ENCODE peak calls at places on chromosomes 4 and X, in five cellular contexts. One of them, this sample, is unnamed.

GRCh38 chr4:172826866-172827265 is 341.7 kb upstream of the GALNT7 start:
- DNase-seq in hepatocyte: no peak
- DNase-seq in GM23338: no peak
- DNase-seq in mesendoderm: peak; percentile 14
- DNase-seq in trophoblast cell: no peak
- DNase-seq in this sample: no peak

GRCh38 chr4:183140911-183141320 is 41.9 kb downstream of the WWC2 start:
- DNase-seq in hepatocyte: no peak
- DNase-seq in GM23338: no peak
- DNase-seq in mesendoderm: peak; percentile 50
- DNase-seq in trophoblast cell: no peak
- DNase-seq in this sample: no peak

GRCh38 chr4:82694892-82695291 is 103.7 kb downstream of the SCD5 start:
- DNase-seq in hepatocyte: no peak
- DNase-seq in GM23338: no peak
- DNase-seq in mesendoderm: no peak
- DNase-seq in trophoblast cell: no peak
- DNase-seq in this sample: no peak

GRCh38 chrX:46376246-46376885 is 168.9 kb downstream of the ZNF674 start:
- DNase-seq in hepatocyte: peak; percentile 69
- DNase-seq in GM23338: peak; percentile 69
- DNase-seq in mesendoderm: peak; percentile 75
- DNase-seq in trophoblast cell: peak; percentile 4
- DNase-seq in this sample: no peak

GRCh38 chr4:128477540-128477939 is 189.9 kb upstream of the PGRMC2 start:
- DNase-seq in hepatocyte: no peak
- DNase-seq in GM23338: no peak
- DNase-seq in mesendoderm: peak; percentile 54
- DNase-seq in trophoblast cell: no peak
- DNase-seq in this sample: no peak

GRCh38 chr4:2852481-2852881 is 8.8 kb downstream of the ADD1 start:
- DNase-seq in hepatocyte: no peak
- DNase-seq in GM23338: no peak
- DNase-seq in mesendoderm: no peak
- DNase-seq in trophoblast cell: no peak
- DNase-seq in this sample: no peak

GRCh38 chr4:176656108-176656507 is 136.6 kb downstream of the VEGFC start:
- DNase-seq in hepatocyte: no peak
- DNase-seq in GM23338: no peak
- DNase-seq in mesendoderm: no peak
- DNase-seq in trophoblast cell: no peak
- DNase-seq in this sample: no peak

GRCh38 chrX:140180585-140180984 is 215.3 kb upstream of the CXorf66 start:
- DNase-seq in hepatocyte: no peak
- DNase-seq in GM23338: no peak
- DNase-seq in mesendoderm: no peak
- DNase-seq in trophoblast cell: no peak
- DNase-seq in this sample: peak; percentile 46

GRCh38 chr4:87469390-87469789 is 47.0 kb downstream of the NUDT9 start:
- DNase-seq in hepatocyte: no peak
- DNase-seq in GM23338: no peak
- DNase-seq in mesendoderm: no peak
- DNase-seq in trophoblast cell: no peak
- DNase-seq in this sample: no peak

GRCh38 chr4:87007345-87008181 is 72.8 kb downstream of the AFF1 start:
- DNase-seq in hepatocyte: peak; percentile 77
- DNase-seq in GM23338: peak; percentile 71
- DNase-seq in mesendoderm: peak; percentile 76
- DNase-seq in trophoblast cell: no peak
- DNase-seq in this sample: no peak

GRCh38 chr4:2793920-2794706 is 1.2 kb downstream of the SH3BP2 start:
- DNase-seq in hepatocyte: peak; percentile 58
- DNase-seq in GM23338: no peak
- DNase-seq in mesendoderm: peak; percentile 45
- DNase-seq in trophoblast cell: peak; percentile 94
- DNase-seq in this sample: no peak

GRCh38 chrX:136310411-136310810 is 9.6 kb downstream of the ADGRG4 start:
- DNase-seq in hepatocyte: no peak
- DNase-seq in GM23338: peak; percentile 6
- DNase-seq in mesendoderm: peak; percentile 83
- DNase-seq in trophoblast cell: peak; percentile 3
- DNase-seq in this sample: no peak

GRCh38 chr4:105858466-105859040 is 36.7 kb upstream of the NPNT start:
- DNase-seq in hepatocyte: no peak
- DNase-seq in GM23338: no peak
- DNase-seq in mesendoderm: no peak
- DNase-seq in trophoblast cell: no peak
- DNase-seq in this sample: no peak

GRCh38 chr4:184817494-184818215 is 8.1 kb downstream of the ACSL1 start:
- DNase-seq in hepatocyte: no peak
- DNase-seq in GM23338: no peak
- DNase-seq in mesendoderm: no peak
- DNase-seq in trophoblast cell: no peak
- DNase-seq in this sample: no peak
- H3K27ac ChIP-seq in hepatocyte: no peak overlapping the region
- H3K27ac ChIP-seq in GM23338: no peak overlapping the region
- H3K27ac ChIP-seq in mesendoderm: no peak overlapping the region
- H3K27ac ChIP-seq in trophoblast cell: no peak overlapping the region
- H3K27ac ChIP-seq in this sample: no peak overlapping the region

DNA sequence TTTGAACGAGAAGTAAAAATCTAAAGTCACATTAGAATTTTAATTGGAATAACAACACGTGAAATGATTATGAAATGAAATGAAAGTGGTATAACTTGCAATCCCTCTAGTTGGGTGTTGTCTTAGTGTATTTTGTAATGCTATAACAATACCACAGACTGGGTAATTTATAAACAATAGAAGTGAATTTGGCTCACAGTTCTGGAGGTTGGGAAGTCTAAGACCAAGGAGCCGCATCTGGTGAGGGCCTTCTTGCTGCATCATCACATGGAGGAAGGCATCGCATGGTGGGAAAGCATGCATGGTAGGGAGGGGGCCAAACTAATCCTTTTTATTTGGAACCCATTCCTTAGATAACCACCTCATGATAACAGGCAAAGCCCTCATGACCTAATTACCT is 145.2 kb upstream of the RXFP1 start:
- DNase-seq in hepatocyte: no peak
- DNase-seq in GM23338: no peak
- DNase-seq in mesendoderm: peak; percentile 38
- DNase-seq in trophoblast cell: no peak
- DNase-seq in this sample: no peak
- H3K4me2 ChIP-seq in hepatocyte: no peak overlapping the region
- H3K4me2 ChIP-seq in GM23338: no peak overlapping the region
- H3K4me2 ChIP-seq in mesendoderm: no peak overlapping the region
- H3K4me2 ChIP-seq in trophoblast cell: no peak overlapping the region
- H3K4me2 ChIP-seq in this sample: no peak overlapping the region

DNA sequence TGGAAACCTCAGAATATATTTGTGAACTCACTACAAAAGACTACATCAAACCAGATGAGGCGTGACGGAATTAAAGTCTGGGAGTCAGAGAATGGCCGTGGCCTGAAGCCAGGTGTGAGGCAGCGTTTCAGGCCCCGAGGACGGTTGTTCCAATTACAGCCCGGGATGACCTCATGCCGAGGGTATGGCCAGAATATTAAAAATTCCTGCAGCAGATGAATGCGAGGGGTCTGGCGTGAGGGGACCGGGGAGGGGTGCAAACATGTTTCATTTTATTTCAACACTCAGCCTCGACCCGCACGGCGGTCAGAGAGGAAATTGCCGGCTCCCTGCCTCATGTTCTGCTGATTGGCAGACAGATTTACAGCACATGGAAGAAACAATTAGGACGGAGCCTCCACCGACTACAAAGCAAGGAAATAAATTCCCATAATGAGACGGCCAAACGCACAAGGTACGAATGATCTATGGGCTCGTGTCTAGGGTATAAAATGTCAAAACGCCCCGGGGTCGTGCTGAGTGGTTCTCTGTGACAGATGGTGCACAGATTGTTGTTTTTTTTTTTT is 289.7 kb downstream of the SHOX start:
- DNase-seq in hepatocyte: peak; percentile 38
- DNase-seq in GM23338: no peak
- DNase-seq in mesendoderm: no peak
- DNase-seq in trophoblast cell: peak; percentile 4
- DNase-seq in this sample: no peak
- H3K4me3 ChIP-seq in hepatocyte: no peak overlapping the region
- H3K4me3 ChIP-seq in GM23338: no peak overlapping the region
- H3K4me3 ChIP-seq in mesendoderm: no peak overlapping the region
- H3K4me3 ChIP-seq in trophoblast cell: no peak overlapping the region
- H3K4me3 ChIP-seq in this sample: no peak overlapping the region

DNA sequence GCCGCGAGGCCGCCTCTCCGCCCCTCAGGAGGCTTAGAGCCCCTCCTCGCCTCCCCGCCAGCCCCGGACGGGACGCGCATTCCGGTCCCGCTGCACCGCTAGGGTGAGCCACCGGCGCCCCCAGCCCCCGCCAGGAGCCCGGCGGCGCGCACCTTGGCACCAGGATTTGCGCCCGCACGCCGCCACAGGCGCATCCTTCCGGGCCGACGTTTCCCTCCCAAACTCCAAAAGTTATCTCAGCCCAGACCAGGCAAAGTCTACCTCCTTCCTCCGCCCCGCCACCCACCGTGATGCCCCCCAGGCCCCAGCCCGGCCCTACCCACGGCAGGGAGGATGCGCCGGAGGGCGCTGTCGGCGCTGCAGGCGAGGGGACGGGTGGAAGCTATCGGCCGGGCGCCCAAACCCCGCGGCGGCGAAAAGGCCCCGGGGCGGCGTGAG is 538 bp downstream of the SCML2 start:
- DNase-seq in hepatocyte: peak; percentile 38
- DNase-seq in GM23338: peak; percentile 63
- DNase-seq in mesendoderm: peak; percentile 52
- DNase-seq in trophoblast cell: no peak
- DNase-seq in this sample: no peak
- H3K27ac ChIP-seq in hepatocyte: peak overlapping the region; percentile 74
- H3K27ac ChIP-seq in GM23338: no peak overlapping the region
- H3K27ac ChIP-seq in mesendoderm: no peak overlapping the region
- H3K27ac ChIP-seq in trophoblast cell: no peak overlapping the region
- H3K27ac ChIP-seq in this sample: no peak overlapping the region

DNA sequence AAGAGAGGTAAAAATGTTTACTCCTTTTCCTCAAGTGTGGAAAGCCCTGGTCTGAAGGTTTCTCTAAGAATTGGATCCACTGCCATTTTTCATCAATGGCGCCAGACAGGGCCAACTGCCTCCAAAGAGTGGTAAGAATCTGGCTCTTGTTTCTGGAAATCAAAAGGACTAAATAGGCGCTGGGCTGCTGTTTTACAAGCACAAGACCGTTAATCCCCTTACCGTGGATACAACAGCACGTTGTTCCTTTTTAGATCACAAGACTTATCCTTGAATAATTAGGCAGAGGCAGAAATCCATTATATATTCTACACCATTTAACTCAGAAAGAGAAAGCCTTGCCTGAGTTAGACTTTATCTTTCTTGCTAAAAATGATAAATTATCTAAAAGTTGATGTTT is 10.6 kb downstream of the CLTRN start:
- DNase-seq in hepatocyte: no peak
- DNase-seq in GM23338: no peak
- DNase-seq in mesendoderm: no peak
- DNase-seq in trophoblast cell: no peak
- DNase-seq in this sample: no peak
- H3K4me2 ChIP-seq in hepatocyte: no peak overlapping the region
- H3K4me2 ChIP-seq in GM23338: no peak overlapping the region
- H3K4me2 ChIP-seq in mesendoderm: no peak overlapping the region
- H3K4me2 ChIP-seq in trophoblast cell: no peak overlapping the region
- H3K4me2 ChIP-seq in this sample: no peak overlapping the region

DNA sequence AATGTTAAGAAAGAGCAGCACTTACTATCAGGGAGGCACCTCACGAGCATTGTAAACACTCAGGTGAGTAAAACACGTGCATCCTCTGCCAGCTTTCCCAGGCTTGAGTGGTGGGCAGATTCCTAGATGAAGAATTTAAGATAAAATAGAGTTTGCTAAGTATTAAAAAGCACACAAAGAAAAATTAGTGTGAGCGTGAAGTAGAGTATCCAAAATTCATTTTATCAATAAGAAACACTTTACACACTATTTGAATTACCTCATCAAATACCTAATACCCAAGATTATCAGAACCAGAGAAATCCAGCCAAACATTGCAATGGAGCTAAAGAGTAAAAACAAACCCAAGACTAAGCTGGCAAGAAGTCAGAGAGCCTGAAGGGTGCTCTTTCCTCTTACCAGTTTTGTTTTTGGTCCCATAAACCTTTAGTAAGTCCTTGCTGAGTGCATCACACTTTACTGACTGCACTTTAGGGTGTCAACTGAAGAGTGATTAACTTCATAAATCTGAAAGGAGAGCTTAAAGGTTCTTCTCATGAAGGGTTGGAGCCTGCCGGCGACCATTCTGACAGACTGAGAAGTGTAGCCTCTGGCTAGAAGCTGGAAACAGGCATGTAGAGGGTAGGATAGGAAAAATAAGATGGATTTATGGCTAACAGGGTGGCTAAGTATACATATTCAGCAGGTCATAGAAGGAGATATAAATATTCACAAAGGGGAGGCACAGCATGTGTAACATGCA is 151.1 kb downstream of the SLC7A11 start:
- DNase-seq in hepatocyte: no peak
- DNase-seq in GM23338: no peak
- DNase-seq in mesendoderm: no peak
- DNase-seq in trophoblast cell: no peak
- DNase-seq in this sample: no peak
- H3K4me3 ChIP-seq in hepatocyte: no peak overlapping the region
- H3K4me3 ChIP-seq in GM23338: no peak overlapping the region
- H3K4me3 ChIP-seq in mesendoderm: no peak overlapping the region
- H3K4me3 ChIP-seq in trophoblast cell: no peak overlapping the region
- H3K4me3 ChIP-seq in this sample: no peak overlapping the region

DNA sequence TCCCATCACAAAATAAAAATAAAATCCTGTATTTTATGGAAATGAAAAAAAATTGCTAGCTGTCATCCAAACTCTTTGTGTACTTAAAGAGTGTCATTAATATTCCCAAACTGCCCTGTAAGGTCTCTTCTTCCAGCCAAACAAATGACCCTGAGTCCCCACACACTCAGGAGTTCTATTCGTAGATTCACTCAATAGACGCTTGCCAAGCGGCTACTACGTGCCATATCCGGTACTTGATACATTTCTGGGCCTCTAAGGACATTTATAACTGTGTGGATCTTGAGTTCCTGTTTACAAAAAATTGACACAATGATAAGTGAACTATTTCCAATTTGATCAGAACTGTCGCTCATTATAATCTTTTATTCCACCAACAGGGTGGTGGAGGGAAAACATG is 245.1 kb downstream of the SCFD2 start:
- DNase-seq in hepatocyte: no peak
- DNase-seq in GM23338: no peak
- DNase-seq in mesendoderm: no peak
- DNase-seq in trophoblast cell: no peak
- DNase-seq in this sample: no peak
- H3K27ac ChIP-seq in hepatocyte: peak overlapping the region; percentile 81
- H3K27ac ChIP-seq in GM23338: no peak overlapping the region
- H3K27ac ChIP-seq in mesendoderm: no peak overlapping the region
- H3K27ac ChIP-seq in trophoblast cell: no peak overlapping the region
- H3K27ac ChIP-seq in this sample: no peak overlapping the region

GRCh38 chrX:7068939-7069367 is 78.6 kb upstream of the STS start:
- DNase-seq in hepatocyte: no peak
- DNase-seq in GM23338: peak; percentile 44
- DNase-seq in mesendoderm: peak; percentile 43
- DNase-seq in trophoblast cell: peak; percentile 34
- DNase-seq in this sample: no peak
- H3K4me2 ChIP-seq in hepatocyte: no peak overlapping the region
- H3K4me2 ChIP-seq in GM23338: no peak overlapping the region
- H3K4me2 ChIP-seq in mesendoderm: no peak overlapping the region
- H3K4me2 ChIP-seq in trophoblast cell: no peak overlapping the region
- H3K4me2 ChIP-seq in this sample: no peak overlapping the region